ENCODE peak calls at places on chromosomes 12 and 14, in seven cellular contexts. One of them, this sample, is unnamed.

GRCh38 chr12:57655541-57656240 is 22.7 kb upstream of the B4GALNT1 start:
- DNase-seq in A549: no peak
- DNase-seq in CD4-positive, CD25-positive, alpha-beta regulatory T cell: no peak
- DNase-seq in adrenal gland: no peak
- DNase-seq in heart right ventricle: no peak
- DNase-seq in CD8-positive, alpha-beta T cell: no peak
- DNase-seq in PC-3: no peak
- DNase-seq in this sample: no peak

GRCh38 chr14:89537911-89538310 is 120.9 kb upstream of the FOXN3 start:
- DNase-seq in A549: no peak
- DNase-seq in CD4-positive, CD25-positive, alpha-beta regulatory T cell: no peak
- DNase-seq in adrenal gland: no peak
- DNase-seq in heart right ventricle: no peak
- DNase-seq in CD8-positive, alpha-beta T cell: no peak
- DNase-seq in PC-3: no peak
- DNase-seq in this sample: no peak

GRCh38 chr14:106286697-106287290 is 760.4 kb downstream of the TMEM121 start:
- DNase-seq in A549: peak
- DNase-seq in CD4-positive, CD25-positive, alpha-beta regulatory T cell: no peak
- DNase-seq in adrenal gland: no peak
- DNase-seq in heart right ventricle: no peak
- DNase-seq in CD8-positive, alpha-beta T cell: no peak
- DNase-seq in PC-3: no peak
- DNase-seq in this sample: no peak

GRCh38 chr14:39229222-39229543 is 4.5 kb upstream of the MIA2 start:
- DNase-seq in A549: no peak
- DNase-seq in CD4-positive, CD25-positive, alpha-beta regulatory T cell: no peak
- DNase-seq in adrenal gland: no peak
- DNase-seq in heart right ventricle: no peak
- DNase-seq in CD8-positive, alpha-beta T cell: peak
- DNase-seq in PC-3: no peak
- DNase-seq in this sample: no peak

GRCh38 chr14:57209561-57209960 is 59.1 kb downstream of the EXOC5 start:
- DNase-seq in A549: peak
- DNase-seq in CD4-positive, CD25-positive, alpha-beta regulatory T cell: no peak
- DNase-seq in adrenal gland: no peak
- DNase-seq in heart right ventricle: no peak
- DNase-seq in CD8-positive, alpha-beta T cell: no peak
- DNase-seq in PC-3: peak
- DNase-seq in this sample: no peak

GRCh38 chr14:77746064-77746463 is 14.9 kb downstream of the SNW1 start:
- DNase-seq in A549: peak
- DNase-seq in CD4-positive, CD25-positive, alpha-beta regulatory T cell: no peak
- DNase-seq in adrenal gland: no peak
- DNase-seq in heart right ventricle: no peak
- DNase-seq in CD8-positive, alpha-beta T cell: no peak
- DNase-seq in PC-3: no peak
- DNase-seq in this sample: no peak

GRCh38 chr12:96134200-96134599 is 60.0 kb upstream of the ELK3 start:
- DNase-seq in A549: no peak
- DNase-seq in CD4-positive, CD25-positive, alpha-beta regulatory T cell: no peak
- DNase-seq in adrenal gland: no peak
- DNase-seq in heart right ventricle: no peak
- DNase-seq in CD8-positive, alpha-beta T cell: no peak
- DNase-seq in PC-3: no peak
- DNase-seq in this sample: no peak

GRCh38 chr12:68440068-68440581 is 108.0 kb upstream of the MDM1 start:
- DNase-seq in A549: no peak
- DNase-seq in CD4-positive, CD25-positive, alpha-beta regulatory T cell: no peak
- DNase-seq in adrenal gland: no peak
- DNase-seq in heart right ventricle: no peak
- DNase-seq in CD8-positive, alpha-beta T cell: no peak
- DNase-seq in PC-3: peak
- DNase-seq in this sample: no peak

GRCh38 chr12:57216014-57216891 is at the start of gene NXPH4:
- DNase-seq in A549: no peak
- DNase-seq in CD4-positive, CD25-positive, alpha-beta regulatory T cell: peak
- DNase-seq in adrenal gland: no peak
- DNase-seq in heart right ventricle: peak
- DNase-seq in CD8-positive, alpha-beta T cell: no peak
- DNase-seq in PC-3: peak
- DNase-seq in this sample: peak

GRCh38 chr14:103207038-103207403 is 83.8 kb downstream of the TNFAIP2 start:
- DNase-seq in A549: no peak
- DNase-seq in CD4-positive, CD25-positive, alpha-beta regulatory T cell: no peak
- DNase-seq in adrenal gland: peak
- DNase-seq in heart right ventricle: peak
- DNase-seq in CD8-positive, alpha-beta T cell: no peak
- DNase-seq in PC-3: no peak
- DNase-seq in this sample: peak

GRCh38 chr14:38873923-38874612 is 229.0 kb downstream of the SEC23A start:
- DNase-seq in A549: no peak
- DNase-seq in CD4-positive, CD25-positive, alpha-beta regulatory T cell: no peak
- DNase-seq in adrenal gland: no peak
- DNase-seq in heart right ventricle: no peak
- DNase-seq in CD8-positive, alpha-beta T cell: no peak
- DNase-seq in PC-3: no peak
- DNase-seq in this sample: no peak

GRCh38 chr12:87779016-87779415 is 250.2 kb downstream of the C12orf50 start:
- DNase-seq in A549: peak
- DNase-seq in CD4-positive, CD25-positive, alpha-beta regulatory T cell: no peak
- DNase-seq in adrenal gland: no peak
- DNase-seq in heart right ventricle: no peak
- DNase-seq in CD8-positive, alpha-beta T cell: no peak
- DNase-seq in PC-3: no peak
- DNase-seq in this sample: no peak

GRCh38 chr12:115380509-115381120 is 696.6 kb upstream of the TBX3 start:
- DNase-seq in A549: no peak
- DNase-seq in CD4-positive, CD25-positive, alpha-beta regulatory T cell: no peak
- DNase-seq in adrenal gland: no peak
- DNase-seq in heart right ventricle: no peak
- DNase-seq in CD8-positive, alpha-beta T cell: no peak
- DNase-seq in PC-3: no peak
- DNase-seq in this sample: no peak

GRCh38 chr12:85733984-85734383 is 102.2 kb downstream of the RASSF9 start:
- DNase-seq in A549: no peak
- DNase-seq in CD4-positive, CD25-positive, alpha-beta regulatory T cell: no peak
- DNase-seq in adrenal gland: no peak
- DNase-seq in heart right ventricle: no peak
- DNase-seq in CD8-positive, alpha-beta T cell: no peak
- DNase-seq in PC-3: no peak
- DNase-seq in this sample: no peak

GRCh38 chr12:57519758-57520007 is 631 bp downstream of the DDIT3 start:
- DNase-seq in A549: no peak
- DNase-seq in CD4-positive, CD25-positive, alpha-beta regulatory T cell: peak
- DNase-seq in adrenal gland: no peak
- DNase-seq in heart right ventricle: no peak
- DNase-seq in CD8-positive, alpha-beta T cell: no peak
- DNase-seq in PC-3: no peak
- DNase-seq in this sample: no peak

GRCh38 chr12:43737646-43738045 is 20.9 kb downstream of the PUS7L start:
- DNase-seq in A549: no peak
- DNase-seq in CD4-positive, CD25-positive, alpha-beta regulatory T cell: no peak
- DNase-seq in adrenal gland: no peak
- DNase-seq in heart right ventricle: no peak
- DNase-seq in CD8-positive, alpha-beta T cell: no peak
- DNase-seq in PC-3: peak
- DNase-seq in this sample: no peak

GRCh38 chr12:112967858-112968257 is 10.5 kb upstream of the OAS2 start:
- DNase-seq in A549: no peak
- DNase-seq in CD4-positive, CD25-positive, alpha-beta regulatory T cell: no peak
- DNase-seq in adrenal gland: no peak
- DNase-seq in heart right ventricle: no peak
- DNase-seq in CD8-positive, alpha-beta T cell: no peak
- DNase-seq in PC-3: no peak
- DNase-seq in this sample: no peak

GRCh38 chr12:120076651-120077050 is 39.9 kb downstream of the RAB35 start:
- DNase-seq in A549: no peak
- DNase-seq in CD4-positive, CD25-positive, alpha-beta regulatory T cell: no peak
- DNase-seq in adrenal gland: no peak
- DNase-seq in heart right ventricle: no peak
- DNase-seq in CD8-positive, alpha-beta T cell: no peak
- DNase-seq in PC-3: no peak
- DNase-seq in this sample: no peak

GRCh38 chr14:54593860-54594259 is 26.9 kb downstream of the SAMD4A start:
- DNase-seq in A549: no peak
- DNase-seq in CD4-positive, CD25-positive, alpha-beta regulatory T cell: no peak
- DNase-seq in adrenal gland: no peak
- DNase-seq in heart right ventricle: no peak
- DNase-seq in CD8-positive, alpha-beta T cell: no peak
- DNase-seq in PC-3: peak
- DNase-seq in this sample: no peak

DNA sequence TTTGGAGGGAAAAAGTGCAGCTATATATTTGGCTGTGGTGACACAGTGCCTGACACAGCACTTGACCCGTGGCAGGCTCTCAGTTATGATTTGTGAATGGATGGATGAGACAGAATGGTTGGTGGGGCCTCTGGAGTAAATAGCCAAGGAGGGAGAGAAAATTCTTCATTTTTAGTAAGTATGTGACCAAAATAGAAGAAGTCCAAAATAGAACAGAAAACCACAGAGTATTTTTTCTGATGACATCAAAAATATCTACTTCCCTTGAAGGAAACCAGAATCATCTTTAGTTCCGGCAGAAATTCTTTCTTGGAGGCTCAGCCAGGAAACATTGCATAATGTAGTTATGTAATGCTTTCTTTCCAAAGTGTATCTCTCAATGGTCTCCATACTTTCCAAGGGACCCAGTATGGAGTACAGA is 81.9 kb upstream of the WSCD2 start:
- DNase-seq in A549: no peak
- DNase-seq in CD4-positive, CD25-positive, alpha-beta regulatory T cell: no peak
- DNase-seq in adrenal gland: no peak
- DNase-seq in heart right ventricle: no peak
- DNase-seq in CD8-positive, alpha-beta T cell: no peak
- DNase-seq in PC-3: no peak
- DNase-seq in this sample: no peak
- H3K4me3 ChIP-seq in A549: no peak
- H3K4me3 ChIP-seq in CD4-positive, CD25-positive, alpha-beta regulatory T cell: no peak
- H3K4me3 ChIP-seq in adrenal gland: no peak
- H3K4me3 ChIP-seq in heart right ventricle: no peak
- H3K4me3 ChIP-seq in CD8-positive, alpha-beta T cell: peak
- H3K4me3 ChIP-seq in PC-3: no peak
- H3K4me3 ChIP-seq in this sample: no peak

GRCh38 chr12:11886339-11886738 is 184.4 kb upstream of the BCL2L14 start:
- DNase-seq in A549: no peak
- DNase-seq in CD4-positive, CD25-positive, alpha-beta regulatory T cell: no peak
- DNase-seq in adrenal gland: no peak
- DNase-seq in heart right ventricle: no peak
- DNase-seq in CD8-positive, alpha-beta T cell: no peak
- DNase-seq in PC-3: peak
- DNase-seq in this sample: no peak

GRCh38 chr12:11882301-11883019 is 188.3 kb upstream of the BCL2L14 start:
- DNase-seq in A549: no peak
- DNase-seq in CD4-positive, CD25-positive, alpha-beta regulatory T cell: no peak
- DNase-seq in adrenal gland: no peak
- DNase-seq in heart right ventricle: no peak
- DNase-seq in CD8-positive, alpha-beta T cell: no peak
- DNase-seq in PC-3: peak
- DNase-seq in this sample: no peak

GRCh38 chr12:11884661-11885060 is 186.1 kb upstream of the BCL2L14 start:
- DNase-seq in A549: peak
- DNase-seq in CD4-positive, CD25-positive, alpha-beta regulatory T cell: no peak
- DNase-seq in adrenal gland: peak
- DNase-seq in heart right ventricle: no peak
- DNase-seq in CD8-positive, alpha-beta T cell: no peak
- DNase-seq in PC-3: peak
- DNase-seq in this sample: no peak

GRCh38 chr12:11888029-11888428 is 182.7 kb upstream of the BCL2L14 start:
- DNase-seq in A549: no peak
- DNase-seq in CD4-positive, CD25-positive, alpha-beta regulatory T cell: no peak
- DNase-seq in adrenal gland: no peak
- DNase-seq in heart right ventricle: no peak
- DNase-seq in CD8-positive, alpha-beta T cell: no peak
- DNase-seq in PC-3: no peak
- DNase-seq in this sample: no peak

DNA sequence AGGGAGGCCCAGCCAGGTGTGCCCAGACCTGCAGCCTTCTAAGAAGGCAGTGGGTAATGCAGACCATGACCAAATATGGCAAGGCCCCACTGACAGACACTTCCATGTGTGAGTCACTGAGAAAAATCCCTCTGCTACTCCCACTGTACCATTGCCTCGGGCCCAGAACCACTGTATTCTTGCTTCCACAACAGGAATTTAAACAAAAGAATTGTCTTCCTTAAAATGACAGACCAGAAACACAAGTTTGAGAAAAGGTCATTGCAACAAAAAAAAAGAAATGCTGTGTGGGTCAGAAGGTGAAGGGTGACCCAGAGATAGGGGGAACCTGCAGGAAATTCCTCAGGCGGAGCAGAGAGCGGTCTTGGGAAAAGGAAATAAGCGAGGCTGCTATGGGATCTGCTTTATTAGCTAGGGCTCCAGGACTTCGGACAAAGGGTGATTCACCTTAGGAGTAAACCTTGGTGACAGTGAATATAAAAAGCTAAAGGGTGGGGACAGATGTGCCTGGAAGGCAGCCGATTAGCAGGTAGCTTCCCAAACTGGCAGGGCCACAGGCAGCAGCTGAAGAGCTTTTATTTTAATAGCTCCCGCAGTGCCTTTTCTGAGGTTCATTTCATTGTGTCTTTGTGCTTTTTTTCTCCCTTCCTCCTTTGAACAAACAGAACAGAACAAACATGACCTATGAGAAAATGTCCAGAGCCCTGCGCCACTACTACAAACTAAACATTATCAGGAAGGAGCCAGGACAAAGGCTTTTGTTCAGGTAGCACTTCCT is 185.3 kb upstream of the BCL2L14 start:
- DNase-seq in A549: peak
- DNase-seq in CD4-positive, CD25-positive, alpha-beta regulatory T cell: no peak
- DNase-seq in adrenal gland: no peak
- DNase-seq in heart right ventricle: no peak
- DNase-seq in CD8-positive, alpha-beta T cell: no peak
- DNase-seq in PC-3: peak
- DNase-seq in this sample: no peak
- H3K27ac ChIP-seq in A549: peak
- H3K27ac ChIP-seq in CD4-positive, CD25-positive, alpha-beta regulatory T cell: no peak
- H3K27ac ChIP-seq in adrenal gland: no peak
- H3K27ac ChIP-seq in heart right ventricle: peak
- H3K27ac ChIP-seq in CD8-positive, alpha-beta T cell: no peak
- H3K27ac ChIP-seq in PC-3: peak
- H3K27ac ChIP-seq in this sample: peak

GRCh38 chr12:38907171-38907923 is 2.0 kb upstream of the CPNE8 start:
- DNase-seq in A549: no peak
- DNase-seq in CD4-positive, CD25-positive, alpha-beta regulatory T cell: no peak
- DNase-seq in adrenal gland: no peak
- DNase-seq in heart right ventricle: no peak
- DNase-seq in CD8-positive, alpha-beta T cell: no peak
- DNase-seq in PC-3: peak
- DNase-seq in this sample: no peak
- H3K4me3 ChIP-seq in A549: peak
- H3K4me3 ChIP-seq in CD4-positive, CD25-positive, alpha-beta regulatory T cell: peak
- H3K4me3 ChIP-seq in adrenal gland: peak
- H3K4me3 ChIP-seq in heart right ventricle: peak
- H3K4me3 ChIP-seq in CD8-positive, alpha-beta T cell: peak
- H3K4me3 ChIP-seq in PC-3: peak
- H3K4me3 ChIP-seq in this sample: peak

DNA sequence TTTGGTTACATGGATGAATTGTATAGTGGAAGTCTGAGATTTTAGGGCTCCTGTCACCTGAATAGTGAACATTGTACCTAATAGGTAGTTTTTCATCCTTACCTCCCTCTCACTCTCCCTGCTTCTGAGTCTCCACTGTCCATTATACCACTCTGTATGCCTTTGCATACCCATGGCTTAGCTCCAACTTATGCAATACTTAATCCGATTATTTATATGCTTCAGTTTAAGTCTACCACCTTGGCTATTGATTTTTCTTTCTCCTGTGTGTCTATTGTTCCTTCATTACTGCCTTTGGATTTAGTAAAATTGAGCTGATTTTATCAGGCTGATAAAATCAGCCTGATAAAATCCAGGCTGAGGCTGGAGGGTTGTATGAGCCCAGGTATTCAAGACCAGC is 30.5 kb upstream of the C12orf71 start:
- DNase-seq in A549: no peak
- DNase-seq in CD4-positive, CD25-positive, alpha-beta regulatory T cell: no peak
- DNase-seq in adrenal gland: no peak
- DNase-seq in heart right ventricle: no peak
- DNase-seq in CD8-positive, alpha-beta T cell: no peak
- DNase-seq in PC-3: peak
- DNase-seq in this sample: no peak
- H3K27ac ChIP-seq in A549: no peak
- H3K27ac ChIP-seq in CD4-positive, CD25-positive, alpha-beta regulatory T cell: no peak
- H3K27ac ChIP-seq in adrenal gland: no peak
- H3K27ac ChIP-seq in heart right ventricle: no peak
- H3K27ac ChIP-seq in CD8-positive, alpha-beta T cell: no peak
- H3K27ac ChIP-seq in PC-3: no peak
- H3K27ac ChIP-seq in this sample: no peak